ENCODE peak calls at places on chromosome 4, in four cellular contexts. One of them, this sample, is unnamed.
A peak's percentile ranks its signal among the peaks of the same experiment; 100 is the strongest.

GRCh38 chr4:89616382-89616781 is 220.6 kb downstream of the SNCA start:
- DNase-seq in GM23248: no peak
- DNase-seq in activated CD4-positive, CD25-positive, alpha-beta regulatory T cell: no peak
- DNase-seq in occipital lobe: no peak
- DNase-seq in this sample: no peak

GRCh38 chr4:39295784-39296183 is 70.4 kb downstream of the RFC1 start:
- DNase-seq in occipital lobe: no peak
- DNase-seq in GM23248: no peak
- DNase-seq in activated CD4-positive, CD25-positive, alpha-beta regulatory T cell: no peak
- DNase-seq in this sample: no peak

GRCh38 chr4:128006592-128006991 is 41.4 kb downstream of the ABHD18 start:
- DNase-seq in GM23248: peak; percentile 5
- DNase-seq in occipital lobe: no peak
- DNase-seq in activated CD4-positive, CD25-positive, alpha-beta regulatory T cell: no peak
- DNase-seq in this sample: no peak

GRCh38 chr4:1294891-1295290 is 5.2 kb downstream of the MAEA start:
- DNase-seq in occipital lobe: no peak
- DNase-seq in GM23248: no peak
- DNase-seq in activated CD4-positive, CD25-positive, alpha-beta regulatory T cell: no peak
- DNase-seq in this sample: no peak

GRCh38 chr4:23105759-23106370 is 413.1 kb downstream of the GBA3 start:
- DNase-seq in occipital lobe: no peak
- DNase-seq in activated CD4-positive, CD25-positive, alpha-beta regulatory T cell: no peak
- DNase-seq in GM23248: no peak
- DNase-seq in this sample: no peak

GRCh38 chr4:146661368-146661767 is 22.7 kb downstream of the POU4F2 start:
- DNase-seq in activated CD4-positive, CD25-positive, alpha-beta regulatory T cell: no peak
- DNase-seq in GM23248: no peak
- DNase-seq in occipital lobe: no peak
- DNase-seq in this sample: no peak

GRCh38 chr4:1041147-1041935 is 29.9 kb downstream of the FGFRL1 start:
- DNase-seq in GM23248: peak; percentile 82
- DNase-seq in activated CD4-positive, CD25-positive, alpha-beta regulatory T cell: no peak
- DNase-seq in occipital lobe: peak; percentile 34
- DNase-seq in this sample: peak; percentile 50

GRCh38 chr4:121765941-121766538 is 1.1 kb upstream of the SMIM43 start:
- DNase-seq in GM23248: no peak
- DNase-seq in occipital lobe: no peak
- DNase-seq in activated CD4-positive, CD25-positive, alpha-beta regulatory T cell: no peak
- DNase-seq in this sample: no peak

GRCh38 chr4:90030953-90031352 is 96.2 kb upstream of the CCSER1 start:
- DNase-seq in GM23248: no peak
- DNase-seq in occipital lobe: no peak
- DNase-seq in activated CD4-positive, CD25-positive, alpha-beta regulatory T cell: no peak
- DNase-seq in this sample: no peak

GRCh38 chr4:148634476-148634875 is 192.3 kb upstream of the NR3C2 start:
- DNase-seq in GM23248: peak; percentile 7
- DNase-seq in occipital lobe: no peak
- DNase-seq in activated CD4-positive, CD25-positive, alpha-beta regulatory T cell: no peak
- DNase-seq in this sample: no peak

GRCh38 chr4:7693237-7693608 is 246.4 kb downstream of the AFAP1 start:
- DNase-seq in activated CD4-positive, CD25-positive, alpha-beta regulatory T cell: no peak
- DNase-seq in occipital lobe: no peak
- DNase-seq in GM23248: no peak
- DNase-seq in this sample: no peak

This sample was measured in AG20443.